ENCODE peak calls at places on chromosomes 13 and 19, in six cellular contexts. F, N, D, A, P and J are unnamed samples.

GRCh38 chr19:16370671-16371391 is 46.2 kb downstream of the KLF2 start:
- DNase-seq in F (no peak), N (no peak), D (no peak), A (no peak), P (no peak), J (no peak)

GRCh38 chr19:18429717-18430416 is 8.1 kb downstream of the ISYNA1 start:
- DNase-seq in F (no peak), N (no peak), D (no peak), A (no peak), P (no peak), J (no peak)

GRCh38 chr19:38063921-38064320 is 156.9 kb downstream of the SIPA1L3 start:
- DNase-seq in F (peak; percentile 95), N (no peak), D (no peak), A (no peak), P (no peak), J (no peak)

GRCh38 chr19:38786572-38787265 is 2.3 kb upstream of the LGALS7B start:
- DNase-seq in F (no peak), N (no peak), D (no peak), A (no peak), P (no peak), J (no peak)

GRCh38 chr13:57632276-57633140 is 964 bp downstream of the PCDH17 start:
- DNase-seq in F (no peak), N (no peak), D (peak; percentile 63), A (peak; percentile 11), P (no peak), J (no peak)

GRCh38 chr19:16067205-16067938 is 8.9 kb upstream of the TPM4 start:
- DNase-seq in F (no peak), N (peak; percentile 80), D (peak; percentile 96), A (no peak), P (no peak), J (peak; percentile 93)

GRCh38 chr13:76330216-76330615 is 556.0 kb downstream of the KCTD12 start:
- DNase-seq in F (no peak), N (no peak), D (no peak), A (no peak), P (no peak), J (no peak)

GRCh38 chr13:35988648-35989081 is 142.5 kb downstream of the DCLK1 start:
- DNase-seq in F (no peak), N (no peak), D (no peak), A (no peak), P (no peak), J (no peak)

GRCh38 chr19:31553112-31553843 is 204.0 kb upstream of the TSHZ3 start:
- DNase-seq in F (no peak), N (no peak), D (no peak), A (no peak), P (no peak), J (no peak)

GRCh38 chr19:30227661-30228112 is 144.5 kb upstream of the ZNF536 start:
- DNase-seq in F (peak; percentile 79), N (no peak), D (no peak), A (peak; percentile 56), P (peak; percentile 46), J (no peak)

GRCh38 chr19:33259532-33259931 is 33.9 kb upstream of the SLC7A10 start:
- DNase-seq in F (no peak), N (no peak), D (no peak), A (no peak), P (no peak), J (no peak)

GRCh38 chr19:49987159-49987698 is 26.3 kb upstream of the SIGLEC11 start:
- DNase-seq in F (peak; percentile 94), N (peak; percentile 92), D (peak; percentile 90), A (peak; percentile 86), P (peak; percentile 91), J (no peak)

GRCh38 chr13:106917024-106917491 is 349.1 kb upstream of the ARGLU1 start:
- DNase-seq in F (peak; percentile 5), N (no peak), D (no peak), A (peak; percentile 52), P (no peak), J (no peak)

GRCh38 chr19:14368011-14368513 is 13.2 kb upstream of the ADGRE5 start:
- DNase-seq in F (no peak), N (no peak), D (no peak), A (no peak), P (no peak), J (no peak)

GRCh38 chr19:12166596-12166995 is 3.7 kb downstream of the ZNF136 start:
- DNase-seq in F (no peak), N (no peak), D (no peak), A (no peak), P (no peak), J (no peak)

GRCh38 chr19:926595-927043 is 784 bp downstream of the ARID3A start:
- DNase-seq in F (peak; percentile 55), N (no peak), D (no peak), A (peak; percentile 68), P (peak; percentile 63), J (peak; percentile 42)

GRCh38 chr13:43110036-43110435 is 86.7 kb downstream of the DNAJC15 start:
- DNase-seq in F (no peak), N (no peak), D (no peak), A (no peak), P (no peak), J (no peak)

GRCh38 chr19:50461066-50461875 is 15.0 kb upstream of the EMC10 start:
- DNase-seq in F (peak; percentile 74), N (no peak), D (no peak), A (peak; percentile 38), P (peak; percentile 48), J (no peak)

GRCh38 chr13:44575741-44576395 is at the start of gene TSC22D1:
- DNase-seq in F (peak; percentile 38), N (peak; percentile 30), D (peak; percentile 73), A (peak; percentile 44), P (peak; percentile 34), J (peak; percentile 60)

GRCh38 chr13:41601718-41602445 is 144.5 kb downstream of the RGCC start:
- DNase-seq in F (no peak), N (no peak), D (no peak), A (no peak), P (no peak), J (no peak)

GRCh38 chr19:50432658-50433057 is at the start of gene MYBPC2:
- DNase-seq in F (no peak), N (no peak), D (no peak), A (no peak), P (no peak), J (no peak)

GRCh38 chr19:35642798-35643254 is 1.3 kb downstream of the ETV2 start:
- DNase-seq in F (no peak), N (peak; percentile 57), D (no peak), A (no peak), P (no peak), J (no peak)

GRCh38 chr19:18122860-18123795 is 25.6 kb downstream of the MAST3 start:
- DNase-seq in F (peak; percentile 7), N (no peak), D (no peak), A (no peak), P (no peak), J (no peak)

GRCh38 chr19:16016226-16017137 is 59.8 kb upstream of the TPM4 start:
- DNase-seq in F (no peak), N (no peak), D (peak; percentile 48), A (no peak), P (no peak), J (no peak)

GRCh38 chr13:75145926-75146325 is 336.0 kb downstream of the TBC1D4 start:
- DNase-seq in F (no peak), N (no peak), D (no peak), A (no peak), P (no peak), J (no peak)

DNA sequence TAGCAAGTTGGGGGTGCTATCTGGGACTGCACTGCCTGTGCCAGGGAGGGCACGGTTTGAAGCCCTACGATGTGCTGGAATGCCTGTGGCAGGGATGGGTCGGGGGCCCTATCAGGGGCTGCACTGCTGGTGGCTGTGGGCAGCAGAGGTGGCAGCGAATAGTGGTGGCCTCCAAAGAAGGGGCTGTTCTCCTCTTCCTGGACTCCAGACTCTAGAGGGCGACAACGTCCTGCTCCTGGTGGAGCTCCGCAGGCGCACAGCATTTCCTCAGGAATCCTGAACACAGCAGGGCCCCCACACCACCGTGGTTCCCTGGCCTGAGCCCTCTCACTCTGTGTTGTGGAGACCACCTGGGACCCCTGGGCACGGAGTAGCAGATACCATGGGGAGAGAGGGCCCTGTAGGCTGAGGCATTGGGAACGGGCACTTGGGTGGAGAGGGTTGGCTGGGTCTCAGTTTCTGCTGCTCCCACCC is 145.6 kb downstream of the TNFRSF19 start:
- DNase-seq in F (peak; percentile 62), N (no peak), D (no peak), A (no peak), P (no peak), J (no peak)
- TF ChIP-seq CTCF in F (no peak), N (no peak), D (no peak), A (peak; percentile 13), P (no peak), J (peak; percentile 27)

DNA sequence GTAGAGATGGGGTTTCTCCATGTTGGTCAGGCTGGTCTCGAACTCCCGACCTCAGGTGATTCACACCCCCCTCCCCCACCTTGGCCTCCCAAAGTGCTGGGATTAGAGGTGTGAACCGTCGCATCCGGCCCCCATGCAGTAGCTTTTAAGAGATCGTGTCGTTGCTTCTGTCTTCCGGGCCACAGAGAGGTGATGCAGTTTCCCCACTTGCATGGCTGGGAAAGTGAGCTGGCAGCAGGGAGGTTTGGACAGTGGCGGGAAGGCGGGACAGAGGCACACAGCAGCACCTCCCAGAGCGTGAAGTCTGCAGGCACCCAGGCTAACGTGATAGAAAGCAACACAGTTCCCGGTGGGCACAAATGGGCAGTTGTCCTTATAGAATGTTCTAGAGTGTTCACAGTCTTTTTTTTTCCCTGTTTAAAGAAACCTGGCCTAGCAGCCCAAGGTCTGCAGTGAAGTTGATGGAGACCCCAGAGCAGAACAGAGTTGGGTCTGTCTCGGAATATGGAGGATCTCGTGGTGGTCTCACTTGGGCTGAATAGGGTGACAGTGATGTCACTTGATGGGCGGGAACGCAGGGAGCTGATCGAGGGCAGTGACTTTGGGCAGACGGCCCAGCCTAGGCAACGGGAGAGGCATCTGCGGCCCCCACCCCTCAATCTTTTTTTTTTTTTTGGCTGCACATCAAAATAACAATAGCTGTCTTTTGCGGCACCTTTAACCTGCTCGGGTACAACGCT is 4.9 kb downstream of the UHRF1 start:
- DNase-seq in F (no peak), N (no peak), D (no peak), A (no peak), P (no peak), J (no peak)
- H3K4me3 ChIP-seq in F (no peak overlapping the region), N (no peak overlapping the region), D (no peak overlapping the region), A (no peak overlapping the region), P (peak overlapping the region; percentile 30), J (no peak overlapping the region)

DNA sequence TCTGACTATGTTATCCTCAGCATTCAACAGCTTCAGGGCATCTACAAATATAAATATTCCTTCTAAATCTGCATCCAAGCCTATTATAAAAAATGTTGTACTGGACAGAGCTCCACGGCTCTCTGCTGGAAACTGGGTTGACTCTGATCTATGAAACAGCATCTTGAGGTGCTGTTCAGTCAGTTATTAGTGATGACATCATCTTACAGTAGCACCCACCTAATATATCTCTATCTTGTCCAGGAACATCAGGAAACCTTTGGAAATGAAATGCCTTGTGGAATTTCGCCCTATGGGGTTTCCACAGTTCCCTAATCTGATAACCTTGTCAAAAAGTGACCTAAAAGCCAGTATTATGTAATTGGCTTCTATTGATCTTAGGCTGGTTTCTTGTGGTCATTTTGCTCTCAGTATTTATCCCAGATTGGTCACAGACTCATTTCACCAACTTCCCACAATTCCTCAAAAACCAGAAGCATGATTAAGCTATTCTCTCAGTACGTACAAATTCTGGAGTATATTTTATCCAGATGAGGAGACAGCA is 32.9 kb downstream of the ERICH6B start:
- DNase-seq in F (no peak), N (no peak), D (no peak), A (no peak), P (no peak), J (no peak)
- H3K4me1 ChIP-seq in F (no peaks in the 10 kb centered on the region), N (no peaks in the 10 kb centered on the region), D (no peaks in the 10 kb centered on the region), A (no peaks in the 10 kb centered on the region), P (no peaks in the 10 kb centered on the region), J (no peaks in the 10 kb centered on the region)

GRCh38 chr13:30255696-30256095 is 51.7 kb downstream of the KATNAL1 start:
- DNase-seq in F (no peak), N (no peak), D (no peak), A (no peak), P (no peak), J (no peak)
- TF ChIP-seq CTCF in F (no peak), N (no peak), D (no peak), A (peak; percentile 8), P (no peak), J (peak; percentile 37)